ENCODE peak calls at places on chromosomes 2 and 18, in five cellular contexts. U is stimulated activated CD8-positive, alpha-beta memory T cell treated with anti-CD3 and anti-CD28 coated beads, Interleukin-4, amount 100 ng/mL, for 4 hours; B is right lobe of liver; N is ACHN; A is SW 1271. H is an unnamed sample.

GRCh38 chr2:5360081-5360480 is 332.1 kb upstream of the SOX11 start:
- DNase-seq in U (no peak), B (no peak), N (no peak), A (no peak), H (no peak)

GRCh38 chr2:30691948-30692828 is 115.1 kb downstream of the CAPN13 start:
- DNase-seq in U (no peak), B (peak; percentile 47), N (no peak), A (no peak), H (no peak)

GRCh38 chr18:44411971-44412370 is 268.7 kb upstream of the SETBP1 start:
- DNase-seq in U (no peak), B (no peak), N (no peak), A (no peak), H (no peak)

GRCh38 chr18:10374615-10375295 is 79.7 kb upstream of the APCDD1 start:
- DNase-seq in U (no peak), B (no peak), N (no peak), A (no peak), H (no peak)

GRCh38 chr2:64327129-64327509 is 126.8 kb upstream of the LGALSL start:
- DNase-seq in U (no peak), B (no peak), N (no peak), A (no peak), H (no peak)

GRCh38 chr2:202317080-202317859 is 51.7 kb downstream of the NOP58 start:
- DNase-seq in U (no peak), B (peak; percentile 80), N (peak; percentile 77), A (peak; percentile 26), H (no peak)

GRCh38 chr2:131031431-131031841 is 61.8 kb downstream of the FAM168B start:
- DNase-seq in U (no peak), B (no peak), N (no peak), A (no peak), H (no peak)

GRCh38 chr2:46963961-46964673 is 48.5 kb upstream of the MCFD2 start:
- DNase-seq in U (no peak), B (no peak), N (no peak), A (no peak), H (no peak)

GRCh38 chr18:74731097-74731496 is 133.4 kb downstream of the ZNF407 start:
- DNase-seq in U (no peak), B (no peak), N (peak; percentile 11), A (no peak), H (no peak)

GRCh38 chr2:10384089-10384734 is 63.9 kb downstream of the ODC1 start:
- DNase-seq in U (no peak), B (no peak), N (no peak), A (no peak), H (no peak)

GRCh38 chr18:61531182-61531581 is 198.0 kb downstream of the CDH20 start:
- DNase-seq in U (no peak), B (no peak), N (no peak), A (no peak), H (no peak)

GRCh38 chr18:22977847-22978701 is 44.9 kb downstream of the RBBP8 start:
- DNase-seq in U (no peak), B (no peak), N (peak; percentile 86), A (peak; percentile 76), H (no peak)

GRCh38 chr18:79459946-79460345 is 64.2 kb downstream of the NFATC1 start:
- DNase-seq in U (no peak), B (no peak), N (no peak), A (no peak), H (no peak)

GRCh38 chr2:164917296-164917903 is 37.9 kb downstream of the SLC38A11 start:
- DNase-seq in U (no peak), B (peak; percentile 63), N (peak; percentile 69), A (peak; percentile 28), H (no peak)

GRCh38 chr2:145692971-145693478 is 1173.1 kb upstream of the ZEB2 start:
- DNase-seq in U (no peak), B (no peak), N (peak; percentile 46), A (peak; percentile 18), H (no peak)

GRCh38 chr2:27185331-27186026 is 26.4 kb upstream of the ATRAID start:
- DNase-seq in U (no peak), B (peak; percentile 86), N (no peak), A (no peak), H (no peak)

GRCh38 chr2:74146929-74147728 is 583 bp downstream of the BOLA3 start:
- DNase-seq in U (no peak), B (no peak), N (peak; percentile 52), A (no peak), H (no peak)

GRCh38 chr2:127415593-127416485 is 2.4 kb upstream of the PROC start:
- DNase-seq in U (peak; percentile 61), B (peak; percentile 93), N (peak; percentile 76), A (no peak), H (peak; percentile 28)

GRCh38 chr2:239462671-239463506 is 62.1 kb upstream of the HDAC4 start:
- DNase-seq in U (no peak), B (peak; percentile 44), N (no peak), A (no peak), H (no peak)

GRCh38 chr2:105777071-105777482 is 32.4 kb downstream of the NCK2 start:
- DNase-seq in U (no peak), B (no peak), N (no peak), A (no peak), H (peak; percentile 40)

GRCh38 chr2:101999122-101999789 is 7.5 kb downstream of the IL1R2 start:
- DNase-seq in U (no peak), B (peak; percentile 82), N (peak; percentile 10), A (no peak), H (no peak)

GRCh38 chr18:22822024-22822423 is 111.1 kb upstream of the RBBP8 start:
- DNase-seq in U (no peak), B (no peak), N (peak; percentile 24), A (no peak), H (no peak)

GRCh38 chr2:149991576-149991975 is 404.0 kb upstream of the MMADHC start:
- DNase-seq in U (no peak), B (no peak), N (no peak), A (no peak), H (no peak)

GRCh38 chr2:9714630-9715214 is 83.9 kb upstream of the YWHAQ start:
- DNase-seq in U (no peak), B (no peak), N (no peak), A (no peak), H (no peak)

GRCh38 chr2:148273158-148273691 is 252.3 kb downstream of the MBD5 start:
- DNase-seq in U (no peak), B (no peak), N (peak; percentile 95), A (no peak), H (no peak)

GRCh38 chr2:85354286-85355072 is at the start of the genes ELMOD3 and RETSAT:
- DNase-seq in U (peak; percentile 87), B (peak; percentile 99), N (peak; percentile 99), A (peak; percentile 99), H (peak; percentile 94)